ENCODE peak calls at places on chromosomes 5 and 9, in nine cellular contexts. B is neural crest cell; P is activated naive CD8-positive, alpha-beta T cell treated with anti-CD3 and anti-CD28 coated beads for 36 hours; A is GM13976; G is smooth muscle cell of the brain vasculature; K is SK-MEL-5; F is anterior cingulate cortex; T is GM04504; Z is astrocyte of the hippocampus. O is an unnamed sample.

GRCh38 chr5:98563885-98564653 is 209.4 kb upstream of the RGMB start:
- DNase-seq in B (no peak), P (no peak), A (no peak), G (no peak), K (peak), F (no peak), T (no peak), Z (no peak), O (no peak)

GRCh38 chr5:766666-767431 is 17.7 kb downstream of the ZDHHC11B start:
- DNase-seq in B (no peak), P (no peak), A (no peak), G (no peak), K (no peak), F (no peak), T (no peak), Z (no peak), O (no peak)

GRCh38 chr5:77974576-77974975 is 198.4 kb upstream of the TBCA start:
- DNase-seq in B (no peak), P (no peak), A (no peak), G (no peak), K (no peak), F (no peak), T (no peak), Z (no peak), O (no peak)

GRCh38 chr9:97559111-97559514 is 57.6 kb downstream of the TMOD1 start:
- DNase-seq in B (no peak), P (no peak), A (peak), G (no peak), K (no peak), F (no peak), T (no peak), Z (no peak), O (peak)

GRCh38 chr9:89477811-89478583 is 19.9 kb downstream of the SEMA4D start:
- DNase-seq in B (no peak), P (peak), A (no peak), G (no peak), K (no peak), F (no peak), T (no peak), Z (peak), O (peak)

GRCh38 chr9:74770508-74771261 is 117.0 kb downstream of the TRPM6 start:
- DNase-seq in B (peak), P (peak), A (peak), G (no peak), K (peak), F (no peak), T (no peak), Z (peak), O (peak)

GRCh38 chr5:59608745-59609144 is 284.8 kb downstream of the PDE4D start:
- DNase-seq in B (no peak), P (no peak), A (no peak), G (no peak), K (no peak), F (no peak), T (no peak), Z (no peak), O (peak)

GRCh38 chr5:108983456-108984092 is 235.9 kb downstream of the FER start:
- DNase-seq in B (no peak), P (no peak), A (no peak), G (no peak), K (no peak), F (no peak), T (no peak), Z (no peak), O (no peak)

GRCh38 chr9:129175825-129176633 is 2.0 kb downstream of the IER5L start:
- DNase-seq in B (peak), P (peak), A (peak), G (no peak), K (peak), F (peak), T (peak), Z (peak), O (peak)

GRCh38 chr5:172410160-172410559 is 44.2 kb downstream of the SH3PXD2B start:
- DNase-seq in B (no peak), P (peak), A (no peak), G (no peak), K (no peak), F (no peak), T (no peak), Z (peak), O (peak)

GRCh38 chr9:23603311-23603710 is 222.7 kb downstream of the ELAVL2 start:
- DNase-seq in B (no peak), P (no peak), A (no peak), G (no peak), K (no peak), F (no peak), T (no peak), Z (no peak), O (no peak)

GRCh38 chr5:176721509-176721908 is 74.2 kb downstream of the TSPAN17 start:
- DNase-seq in B (no peak), P (no peak), A (no peak), G (no peak), K (no peak), F (no peak), T (no peak), Z (no peak), O (no peak)

GRCh38 chr9:38119570-38119969 is 50.5 kb upstream of the SHB start:
- DNase-seq in B (no peak), P (no peak), A (no peak), G (no peak), K (no peak), F (no peak), T (no peak), Z (no peak), O (no peak)

GRCh38 chr5:110402562-110402961 is 323.9 kb downstream of the TMEM232 start:
- DNase-seq in B (no peak), P (no peak), A (no peak), G (no peak), K (no peak), F (no peak), T (no peak), Z (no peak), O (no peak)

GRCh38 chr9:131773911-131774379 is 34.1 kb upstream of the RAPGEF1 start:
- DNase-seq in B (peak), P (peak), A (peak), G (peak), K (peak), F (no peak), T (peak), Z (peak), O (peak)

GRCh38 chr5:68071243-68071642 is 144.3 kb upstream of the PIK3R1 start:
- DNase-seq in B (no peak), P (no peak), A (no peak), G (no peak), K (no peak), F (no peak), T (no peak), Z (no peak), O (no peak)

GRCh38 chr9:130937146-130938076 is 1.6 kb downstream of the FIBCD1 start:
- DNase-seq in B (no peak), P (no peak), A (no peak), G (no peak), K (no peak), F (no peak), T (no peak), Z (no peak), O (no peak)

GRCh38 chr5:148443998-148444397 is 60.2 kb downstream of the FBXO38 start:
- DNase-seq in B (peak), P (peak), A (peak), G (peak), K (peak), F (no peak), T (peak), Z (peak), O (peak)

GRCh38 chr5:38853753-38854470 is 8.1 kb downstream of the OSMR start:
- DNase-seq in B (no peak), P (no peak), A (no peak), G (no peak), K (no peak), F (no peak), T (peak), Z (peak), O (no peak)

GRCh38 chr5:141852448-141852847 is 25.8 kb downstream of the PCDH1 start:
- DNase-seq in B (no peak), P (no peak), A (no peak), G (no peak), K (no peak), F (no peak), T (no peak), Z (no peak), O (no peak)

GRCh38 chr5:117889592-117889991 is 1098.8 kb downstream of the DTWD2 start:
- DNase-seq in B (no peak), P (no peak), A (no peak), G (no peak), K (no peak), F (no peak), T (peak), Z (no peak), O (no peak)

GRCh38 chr5:170143710-170144109 is 38.0 kb downstream of the FOXI1 start:
- DNase-seq in B (no peak), P (no peak), A (no peak), G (no peak), K (no peak), F (no peak), T (no peak), Z (no peak), O (no peak)

GRCh38 chr5:11509793-11510192 is 394.5 kb downstream of the CTNND2 start:
- DNase-seq in B (no peak), P (no peak), A (no peak), G (no peak), K (no peak), F (no peak), T (no peak), Z (no peak), O (no peak)

GRCh38 chr5:132369471-132370240 is at the start of gene SLC22A5:
- DNase-seq in B (peak), P (peak), A (peak), G (no peak), K (peak), F (peak), T (peak), Z (peak), O (peak)

GRCh38 chr9:4235951-4236804 is 63.7 kb downstream of the GLIS3 start:
- DNase-seq in B (no peak), P (no peak), A (peak), G (no peak), K (peak), F (no peak), T (no peak), Z (peak), O (no peak)

GRCh38 chr5:141785667-141786066 is 92.5 kb downstream of the PCDH1 start:
- DNase-seq in B (no peak), P (no peak), A (no peak), G (no peak), K (no peak), F (no peak), T (no peak), Z (no peak), O (no peak)

GRCh38 chr5:25295067-25295466 is 650.3 kb upstream of the CDH10 start:
- DNase-seq in B (no peak), P (no peak), A (no peak), G (no peak), K (no peak), F (no peak), T (no peak), Z (no peak), O (no peak)

GRCh38 chr5:171152382-171152781 is 156.7 kb upstream of the TLX3 start:
- DNase-seq in B (no peak), P (no peak), A (no peak), G (no peak), K (peak), F (no peak), T (no peak), Z (peak), O (no peak)

GRCh38 chr5:43428034-43428712 is 16.0 kb upstream of the CCL28 start:
- DNase-seq in B (no peak), P (no peak), A (no peak), G (no peak), K (no peak), F (no peak), T (no peak), Z (peak), O (no peak)

GRCh38 chr9:109894444-109894843 is 114.4 kb downstream of the PALM2AKAP2 start:
- DNase-seq in B (no peak), P (no peak), A (no peak), G (no peak), K (no peak), F (no peak), T (no peak), Z (no peak), O (no peak)

GRCh38 chr9:89154651-89155336 is 23.8 kb downstream of the SHC3 start:
- DNase-seq in B (no peak), P (peak), A (no peak), G (no peak), K (peak), F (no peak), T (peak), Z (peak), O (peak)

GRCh38 chr9:131262327-131263032 is 13.8 kb downstream of the FAM78A start:
- DNase-seq in B (no peak), P (no peak), A (no peak), G (no peak), K (no peak), F (no peak), T (no peak), Z (no peak), O (no peak)

GRCh38 chr5:135365281-135365680 is 33.8 kb downstream of the MACROH2A1 start:
- DNase-seq in B (no peak), P (no peak), A (no peak), G (no peak), K (no peak), F (no peak), T (no peak), Z (no peak), O (no peak)

GRCh38 chr5:56798521-56798920 is 16.8 kb upstream of the MAP3K1 start:
- DNase-seq in B (no peak), P (no peak), A (no peak), G (no peak), K (no peak), F (no peak), T (no peak), Z (no peak), O (no peak)